ENCODE peak calls at places on chromosomes 16 and 17, in six cellular contexts. C is Right ventricle myocardium superior, G is brain microvascular endothelial cell, T is NB4, I is GM12891, R is right cardiac atrium. P is an unnamed sample.

GRCh38 chr17:71769850-71770249 is 351.0 kb upstream of the SOX9 start:
- DNase-seq in C (no peak), G (no peak), T (no peak), I (no peak), R (no peak), P (no peak)

GRCh38 chr17:48352630-48353029 is 77.4 kb downstream of the SKAP1 start:
- DNase-seq in C (no peak), G (no peak), T (no peak), I (no peak), R (no peak), P (peak)

GRCh38 chr16:27449434-27450188 is 47.6 kb downstream of the IL21R start:
- DNase-seq in C (peak), G (no peak), T (peak), I (peak), R (no peak), P (no peak)

GRCh38 chr17:78120971-78121800 is 7.4 kb downstream of the TMC6 start:
- DNase-seq in C (peak), G (no peak), T (peak), I (no peak), R (peak), P (no peak)

GRCh38 chr17:39665642-39666221 is 583 bp downstream of the TCAP start:
- DNase-seq in C (peak), G (no peak), T (peak), I (no peak), R (peak), P (no peak)

GRCh38 chr16:53946745-53947386 is 242.9 kb downstream of the FTO start:
- DNase-seq in C (no peak), G (no peak), T (peak), I (no peak), R (no peak), P (no peak)

GRCh38 chr17:20028436-20028835 is 19.3 kb downstream of the SPECC1 start:
- DNase-seq in C (no peak), G (no peak), T (peak), I (no peak), R (no peak), P (no peak)

GRCh38 chr16:49348408-49349176 is 25.0 kb upstream of the C16orf78 start:
- DNase-seq in C (no peak), G (no peak), T (peak), I (no peak), R (no peak), P (no peak)

GRCh38 chr16:30485818-30486436 is 13.4 kb downstream of the ITGAL start:
- DNase-seq in C (no peak), G (no peak), T (peak), I (no peak), R (no peak), P (peak)

GRCh38 chr16:77897038-77897437 is 108.7 kb downstream of the VAT1L start:
- DNase-seq in C (no peak), G (no peak), T (peak), I (no peak), R (no peak), P (no peak)

GRCh38 chr16:88747588-88748301 is 37.3 kb downstream of the PIEZO1 start:
- DNase-seq in C (no peak), G (no peak), T (peak), I (peak), R (no peak), P (no peak)

GRCh38 chr17:64005734-64006167 is 7.6 kb downstream of the PRR29 start:
- DNase-seq in C (no peak), G (no peak), T (no peak), I (no peak), R (peak), P (no peak)

GRCh38 chr16:80051040-80051439 is 450.5 kb upstream of the MAF start:
- DNase-seq in C (no peak), G (no peak), T (no peak), I (no peak), R (no peak), P (no peak)

GRCh38 chr16:9090101-9090959 is 1.1 kb upstream of the HAPSTR1 start:
- DNase-seq in C (peak), G (no peak), T (no peak), I (peak), R (peak), P (no peak)

GRCh38 chr17:48554412-48555090 is 9.6 kb upstream of the HOXB2 start:
- DNase-seq in C (no peak), G (no peak), T (no peak), I (no peak), R (no peak), P (peak)

P was measured in astrocyte.